ENCODE peak calls at places on chromosome 17, in six cellular contexts. Q is AG10803, Z is T-helper 2 cell, C is neural crest cell, K is GOT3, A is A172. F is an unnamed sample.

GRCh38 chr17:80743181-80743771 is 198.6 kb downstream of the RPTOR start:
- DNase-seq in C (no peak), A (no peak), Z (no peak), K (no peak), Q (peak), F (no peak)

GRCh38 chr17:56863974-56864373 is 30.0 kb downstream of the DGKE start:
- DNase-seq in A (no peak), C (peak), Q (no peak), Z (no peak), K (no peak), F (no peak)

GRCh38 chr17:80891096-80892018 is 100.3 kb upstream of the CHMP6 start:
- DNase-seq in C (no peak), K (peak), A (peak), Z (peak), Q (peak), F (peak)

GRCh38 chr17:51118330-51119195 is 2.1 kb downstream of the SPAG9 start:
- DNase-seq in C (no peak), K (no peak), A (no peak), Z (no peak), Q (no peak), F (no peak)

GRCh38 chr17:60231691-60232090 is 81.9 kb downstream of the CA4 start:
- DNase-seq in A (peak), C (no peak), K (no peak), Q (peak), Z (no peak), F (no peak)

GRCh38 chr17:63290784-63291183 is 155.3 kb downstream of the CYB561 start:
- DNase-seq in K (no peak), Z (no peak), C (no peak), Q (no peak), A (no peak), F (no peak)

GRCh38 chr17:41648411-41649195 is 24.2 kb upstream of the KRT17 start:
- DNase-seq in A (peak), K (peak), Z (peak), C (peak), Q (peak), F (peak)

GRCh38 chr17:12545877-12546513 is 119.7 kb upstream of the MYOCD start:
- DNase-seq in K (no peak), Z (no peak), Q (peak), A (peak), C (peak), F (no peak)

GRCh38 chr17:78915872-78916632 is 9.1 kb downstream of the TIMP2 start:
- DNase-seq in C (no peak), Q (peak), Z (no peak), K (no peak), A (peak), F (no peak)

GRCh38 chr17:64212122-64212521 is 50.9 kb downstream of the TEX2 start:
- DNase-seq in Z (no peak), K (no peak), A (no peak), C (no peak), Q (peak), F (no peak)

GRCh38 chr17:66702106-66702936 is 132.6 kb upstream of the CACNG5 start:
- DNase-seq in A (no peak), C (no peak), K (no peak), Z (no peak), Q (no peak), F (no peak)

GRCh38 chr17:79114455-79115301 is 40.1 kb downstream of the ENGASE start:
- DNase-seq in A (peak), Q (no peak), C (no peak), Z (no peak), K (no peak), F (no peak)

GRCh38 chr17:2867441-2868424 is 71.5 kb downstream of the RAP1GAP2 start:
- DNase-seq in Z (no peak), Q (peak), K (peak), A (peak), C (no peak), F (no peak)

GRCh38 chr17:79779661-79780365 is 1.9 kb downstream of the CBX2 start:
- DNase-seq in C (no peak), Z (no peak), Q (no peak), A (no peak), K (no peak), F (no peak)

GRCh38 chr17:78412403-78412802 is 34.0 kb downstream of the PGS1 start:
- DNase-seq in Z (no peak), Q (no peak), K (no peak), A (no peak), C (no peak), F (no peak)

F was measured in KG1.